ENCODE peak calls at places on chromosomes 6 and 20, in five cellular contexts. O is stimulated activated CD4-positive, alpha-beta T cell treated with anti-CD3 and anti-CD28 coated beads, Interleukin-1b, Interleukin-23, amount 100 ng/mL, for 24 hours; M is GM03348; S is T1000; V is astrocyte of the spinal cord. X is an unnamed sample.

GRCh38 chr6:36791553-36792171 is 47.6 kb downstream of the CPNE5 start:
- DNase-seq in O (no peak), M (no peak), S (no peak), V (no peak), X (no peak)

GRCh38 chr20:34768105-34768504 is 57.3 kb downstream of the NCOA6 start:
- DNase-seq in O (no peak), M (peak; percentile 64), S (peak; percentile 19), V (peak; percentile 15), X (no peak)

GRCh38 chr6:139250296-139251274 is 41.2 kb downstream of the TXLNB start:
- DNase-seq in O (no peak), M (peak; percentile 64), S (no peak), V (peak; percentile 47), X (peak; percentile 67)

GRCh38 chr6:151443911-151444621 is 7.9 kb downstream of the RMND1 start:
- DNase-seq in O (no peak), M (no peak), S (no peak), V (no peak), X (no peak)

GRCh38 chr6:74603676-74604075 is 602.2 kb downstream of the COL12A1 start:
- DNase-seq in O (no peak), M (peak; percentile 24), S (no peak), V (peak; percentile 38), X (no peak)

GRCh38 chr6:166127624-166128472 is 39.8 kb downstream of the TBXT start:
- DNase-seq in O (no peak), M (no peak), S (no peak), V (no peak), X (no peak)

GRCh38 chr6:161748535-161749386 is 474.9 kb upstream of the AGPAT4 start:
- DNase-seq in O (peak; percentile 3), M (no peak), S (no peak), V (no peak), X (peak; percentile 91)

GRCh38 chr6:87473419-87473903 is 687 bp downstream of the SLC35A1 start:
- DNase-seq in O (no peak), M (peak; percentile 82), S (no peak), V (peak; percentile 29), X (no peak)

GRCh38 chr20:13458860-13459451 is 179.8 kb downstream of the TASP1 start:
- DNase-seq in O (no peak), M (peak; percentile 60), S (no peak), V (peak; percentile 29), X (peak; percentile 27)

GRCh38 chr6:56259682-56260081 is 12.3 kb upstream of the COL21A1 start:
- DNase-seq in O (no peak), M (no peak), S (no peak), V (peak; percentile 80), X (no peak)

GRCh38 chr20:52201395-52201794 is 9.8 kb upstream of the ZFP64 start:
- DNase-seq in O (no peak), M (no peak), S (no peak), V (no peak), X (no peak)

GRCh38 chr6:158625881-158626305 is 18.6 kb downstream of the DYNLT1 start:
- DNase-seq in O (no peak), M (no peak), S (no peak), V (no peak), X (no peak)

GRCh38 chr6:19311786-19312185 is 525.4 kb upstream of the ID4 start:
- DNase-seq in O (no peak), M (no peak), S (no peak), V (peak; percentile 30), X (no peak)

GRCh38 chr6:55395836-55396235 is 68.6 kb downstream of the GFRAL start:
- DNase-seq in O (no peak), M (no peak), S (no peak), V (no peak), X (no peak)

X was measured in ELF-1.